ENCODE peak calls at places on chromosomes 16 and 17, in nine cellular contexts. K, U, J, V, F, Q, M, G and R are unnamed samples. For H3K4me1, the result is how much of the 10 kb centered on the place peaks cover.

GRCh38 chr17:27247071-27247957 is 46.6 kb upstream of the WSB1 start:
- DNase-seq in V (peak), Q (peak), M (peak), K (peak), F (no peak), U (no peak), G (peak), J (peak), R (no peak)

GRCh38 chr17:44693609-44694008 is 4.0 kb upstream of the CCDC43 start:
- DNase-seq in M (no peak), V (no peak), F (no peak), K (no peak), Q (no peak), U (no peak), G (no peak), J (no peak), R (no peak)

GRCh38 chr16:31452631-31453106 is 6.6 kb upstream of the ARMC5 start:
- DNase-seq in F (no peak), U (no peak), V (no peak), J (peak), M (no peak), Q (peak), G (peak), K (no peak), R (no peak)

GRCh38 chr17:64420143-64420670 is 28.7 kb upstream of the MILR1 start:
- DNase-seq in U (no peak), M (no peak), J (peak), Q (peak), F (peak), G (peak), K (peak), V (no peak), R (peak)

GRCh38 chr16:71626858-71627213 is 852 bp downstream of the MARVELD3 start:
- DNase-seq in U (no peak), G (no peak), K (peak), Q (no peak), J (no peak), V (no peak), F (no peak), M (peak), R (no peak)

GRCh38 chr17:67490471-67490870 is 113.4 kb downstream of the PITPNC1 start:
- DNase-seq in M (no peak), K (no peak), F (no peak), V (peak), J (no peak), Q (no peak), G (no peak), U (no peak), R (no peak)

GRCh38 chr17:79838541-79839274 is 532 bp downstream of the CBX4 start:
- DNase-seq in U (no peak), M (peak), G (peak), F (peak), V (peak), J (peak), Q (peak), K (peak), R (no peak)

GRCh38 chr17:14372905-14373559 is 72.2 kb downstream of the HS3ST3B1 start:
- DNase-seq in J (no peak), K (no peak), M (no peak), U (no peak), V (no peak), Q (no peak), G (no peak), F (no peak), R (no peak)

GRCh38 chr17:60134396-60135159 is 15.2 kb upstream of the CA4 start:
- DNase-seq in K (no peak), F (peak), J (peak), G (peak), U (no peak), Q (peak), V (peak), M (peak), R (no peak)

GRCh38 chr17:58504826-58505351 is 9.5 kb downstream of the MTMR4 start:
- DNase-seq in G (no peak), Q (no peak), M (no peak), J (no peak), K (no peak), F (no peak), U (no peak), V (no peak), R (no peak)

GRCh38 chr17:17900615-17901520 is 64.1 kb upstream of the SREBF1 start:
- DNase-seq in V (peak), M (peak), Q (peak), F (no peak), U (no peak), K (peak), J (peak), G (peak), R (no peak)

GRCh38 chr16:15055141-15056053 is 477 bp downstream of the NTAN1 start:
- DNase-seq in Q (no peak), J (no peak), V (peak), K (peak), U (no peak), M (peak), G (peak), F (peak), R (no peak)

GRCh38 chr16:80619824-80620223 is 79.0 kb downstream of the DYNLRB2 start:
- DNase-seq in M (no peak), Q (no peak), G (no peak), V (no peak), F (no peak), J (no peak), U (no peak), K (no peak), R (no peak)

GRCh38 chr16:74606521-74607309 is at the start of gene GLG1:
- DNase-seq in V (peak), K (peak), G (peak), U (peak), Q (peak), M (peak), J (peak), F (peak), R (peak)

GRCh38 chr17:57324060-57324459 is 67.7 kb downstream of the MSI2 start:
- DNase-seq in U (no peak), Q (no peak), F (no peak), M (no peak), V (no peak), J (no peak), K (no peak), G (no peak), R (no peak)

GRCh38 chr16:56965939-56966515 is 4.3 kb downstream of the CETP start:
- DNase-seq in M (no peak), V (no peak), J (no peak), Q (peak), F (no peak), G (no peak), U (no peak), K (no peak), R (no peak)

GRCh38 chr17:42519546-42520444 is 16.2 kb upstream of the NAGLU start:
- DNase-seq in K (peak), U (no peak), F (no peak), J (peak), Q (peak), G (peak), V (peak), M (peak), R (no peak)

DNA sequence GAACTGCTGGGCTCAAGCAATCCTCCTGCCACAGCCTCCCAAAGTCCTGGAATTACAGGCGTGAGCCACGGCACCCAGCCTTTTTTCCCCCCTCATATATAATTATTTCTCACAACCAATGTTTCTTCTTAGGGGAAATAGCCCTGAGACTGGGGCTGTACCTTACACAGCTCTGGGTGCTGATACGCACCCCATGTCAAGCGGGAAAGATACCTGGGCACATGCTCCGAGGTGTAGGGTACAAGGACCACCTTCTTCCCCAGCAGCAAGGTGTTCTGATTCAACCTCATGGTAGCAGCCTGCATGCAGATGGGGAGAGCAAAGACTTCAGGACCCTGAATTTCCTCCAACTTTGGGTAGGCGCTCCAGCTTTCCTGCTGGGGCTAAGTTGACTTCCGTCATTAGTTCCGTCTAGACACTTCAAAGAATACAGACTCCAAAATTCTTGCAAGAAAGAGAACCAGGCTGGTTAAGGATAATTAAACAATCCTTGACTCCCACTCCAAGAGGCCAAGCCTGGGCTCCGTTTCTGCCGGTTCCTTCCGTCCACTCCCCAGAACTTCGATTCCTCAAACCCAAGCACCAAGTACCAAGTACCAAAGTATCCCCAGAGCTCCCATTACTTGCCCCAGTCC is 619 bp downstream of the NAT9 start:
- DNase-seq in U (no peak), G (no peak), F (no peak), M (no peak), J (no peak), K (no peak), Q (no peak), V (no peak), R (no peak)
- H3K4me1 ChIP-seq in U (under half), G (under half), F (half or more), M (under half), J (under half), K (under half), Q (under half), V (under half), R (under half)

GRCh38 chr16:78689536-78689935 is 590.1 kb downstream of the WWOX start:
- DNase-seq in K (no peak), F (no peak), V (no peak), J (no peak), Q (peak), U (no peak), M (no peak), G (no peak), R (no peak)
- H3K4me1 ChIP-seq in K (under half), F (under half), V (under half), J (under half), Q (under half), U (under half), M (under half), G (under half), R (under half)

GRCh38 chr17:20172378-20172775 is 163.2 kb downstream of the SPECC1 start:
- DNase-seq in F (no peak), G (no peak), J (no peak), K (no peak), U (no peak), M (no peak), V (no peak), Q (no peak), R (no peak)
- H3K4me1 ChIP-seq in F (under half), G (under half), J (under half), K (under half), U (under half), M (under half), V (under half), Q (under half), R (under half)

DNA sequence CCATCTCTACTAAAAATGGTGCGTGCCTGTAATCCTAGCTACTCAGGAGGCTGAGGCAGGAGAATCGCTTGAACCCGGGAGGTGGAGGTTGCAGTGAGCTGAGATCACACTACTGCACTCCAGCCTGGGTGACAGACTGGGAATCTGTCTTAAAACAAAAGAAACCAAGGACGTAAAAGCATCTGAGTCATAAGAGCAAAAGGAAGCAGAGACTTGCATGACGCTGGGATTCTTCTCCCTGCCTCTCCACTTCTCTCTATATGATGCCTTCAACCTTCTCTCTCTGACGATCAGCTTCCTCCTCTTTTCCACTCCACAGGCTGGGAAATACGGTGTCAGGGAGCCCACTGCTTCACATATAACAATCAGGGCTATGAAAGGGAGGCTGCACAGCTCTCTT is 43.2 kb upstream of the CCL1 start:
- DNase-seq in Q (no peak), J (no peak), G (no peak), M (no peak), F (no peak), K (no peak), V (no peak), U (no peak), R (no peak)
- H3K4me1 ChIP-seq in Q (under half), J (under half), G (under half), M (under half), F (under half), K (under half), V (under half), U (under half), R (under half)

GRCh38 chr16:90019543-90020259 is 445 bp upstream of the DBNDD1 start:
- DNase-seq in U (no peak), Q (no peak), F (peak), J (peak), V (no peak), G (peak), M (peak), K (peak), R (peak)

GRCh38 chr16:90020838-90021382 is 1.7 kb upstream of the DBNDD1 start:
- DNase-seq in G (no peak), U (no peak), K (no peak), F (no peak), M (no peak), Q (no peak), J (peak), V (no peak), R (no peak)

GRCh38 chr16:90020260-90020837 is 1.1 kb upstream of the DBNDD1 start:
- DNase-seq in Q (no peak), J (peak), G (no peak), U (no peak), M (no peak), V (no peak), K (no peak), F (no peak), R (no peak)

GRCh38 chr16:90023078-90023447 is 3.8 kb upstream of the DBNDD1 start:
- DNase-seq in Q (no peak), V (no peak), J (no peak), F (no peak), G (peak), K (no peak), M (no peak), U (no peak), R (no peak)

GRCh38 chr16:90022209-90023077 is 3.2 kb upstream of the DBNDD1 start:
- DNase-seq in F (peak), K (peak), V (peak), G (peak), Q (peak), J (peak), M (peak), U (no peak), R (peak)
- H3K4me1 ChIP-seq in F (under half), K (under half), V (under half), G (under half), Q (under half), J (under half), M (under half), U (under half), R (under half)

DNA sequence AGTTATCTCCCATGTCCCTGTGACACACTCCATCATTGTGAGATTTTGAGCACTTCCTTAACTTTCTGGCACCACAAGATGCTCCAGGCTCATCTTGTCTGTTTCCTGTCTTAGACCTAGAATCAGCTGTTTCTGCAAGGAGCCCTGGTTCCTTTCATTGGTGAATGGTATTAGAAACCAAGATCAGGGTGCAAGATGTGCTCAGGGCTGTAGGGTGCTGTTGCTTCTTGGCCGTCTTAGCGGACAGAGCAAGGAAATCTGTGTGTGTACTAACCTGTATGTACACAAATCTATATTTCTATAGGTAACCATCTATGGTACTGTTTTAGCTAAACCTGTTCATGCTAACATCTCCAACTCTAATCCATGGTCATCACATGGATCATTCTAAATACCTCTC is 8.1 kb upstream of the PRM1 start:
- DNase-seq in Q (no peak), G (no peak), V (no peak), F (no peak), M (no peak), U (no peak), K (no peak), J (no peak), R (no peak)
- H3K4me1 ChIP-seq in Q (under half), G (under half), V (under half), F (under half), M (under half), U (under half), K (under half), J (under half), R (under half)

DNA sequence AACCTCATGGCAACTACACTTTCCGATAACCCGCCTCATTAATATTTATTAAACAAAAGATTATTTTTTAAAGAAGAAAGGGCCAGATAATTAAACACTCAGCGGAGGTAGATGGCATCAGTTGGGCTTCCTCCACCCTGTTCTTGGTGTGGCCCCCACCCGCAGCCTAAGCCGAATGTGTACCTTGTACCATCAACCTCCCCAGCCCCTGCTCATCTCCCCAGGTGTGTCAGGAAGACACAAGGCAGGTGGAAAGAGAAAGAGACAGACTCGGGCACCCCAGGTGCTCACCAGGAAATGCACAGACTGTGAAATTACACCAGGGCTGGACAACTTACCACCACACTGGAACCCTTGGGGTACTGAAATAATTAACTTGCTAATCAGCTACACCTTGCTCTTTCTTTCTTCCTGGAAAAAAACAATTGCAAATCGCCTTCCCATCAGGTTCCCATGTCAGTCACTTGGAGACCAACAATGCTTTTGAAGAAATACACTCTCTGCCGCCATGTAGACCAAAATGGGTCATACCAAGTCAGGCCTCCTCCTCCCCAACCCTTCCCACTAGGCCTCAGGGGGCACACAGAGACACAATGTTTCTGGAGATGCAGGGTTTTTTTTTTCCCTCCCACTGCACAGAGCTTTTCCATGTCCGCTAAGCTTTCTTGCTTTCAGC is 8.7 kb upstream of the LHX1 start:
- DNase-seq in F (no peak), U (no peak), J (no peak), Q (no peak), G (no peak), M (no peak), V (no peak), K (no peak), R (no peak)
- H3K4me1 ChIP-seq in F (under half), U (under half), J (under half), Q (half or more), G (under half), M (under half), V (under half), K (under half), R (under half)

GRCh38 chr16:878071-878784 is 77.7 kb upstream of the GNG13 start:
- DNase-seq in Q (no peak), M (no peak), V (no peak), K (peak), G (no peak), F (no peak), J (peak), U (no peak), R (no peak)

GRCh38 chr16:879986-880385 is 79.5 kb upstream of the GNG13 start:
- DNase-seq in M (peak), V (no peak), U (no peak), K (no peak), J (no peak), F (no peak), Q (no peak), G (no peak), R (no peak)

GRCh38 chr16:877242-878065 is 76.9 kb upstream of the GNG13 start:
- DNase-seq in F (no peak), G (no peak), V (no peak), M (no peak), Q (no peak), J (no peak), U (no peak), K (no peak), R (no peak)

GRCh38 chr16:879461-879861 is 78.9 kb upstream of the GNG13 start:
- DNase-seq in M (peak), Q (no peak), F (no peak), J (no peak), U (no peak), V (no peak), K (no peak), G (no peak), R (no peak)

GRCh38 chr16:878886-879285 is 78.4 kb upstream of the GNG13 start:
- DNase-seq in V (no peak), Q (no peak), G (no peak), K (no peak), F (no peak), J (no peak), U (no peak), M (no peak), R (no peak)
- H3K4me1 ChIP-seq in V (under half), Q (under half), G (under half), K (under half), F (under half), J (under half), U (under half), M (under half), R (under half)

GRCh38 chr17:81833160-81833920 is at the start of gene MCRIP1:
- DNase-seq in J (peak), K (peak), F (peak), V (peak), M (peak), G (peak), U (peak), Q (peak), R (peak)

GRCh38 chr17:81831957-81832607 is 1.0 kb downstream of the MCRIP1 start:
- DNase-seq in G (peak), F (peak), M (peak), J (peak), K (no peak), V (no peak), Q (no peak), U (no peak), R (peak)

GRCh38 chr17:81833921-81834830 is 674 bp downstream of the PPP1R27 start:
- DNase-seq in V (no peak), U (no peak), K (no peak), F (no peak), Q (no peak), J (no peak), G (no peak), M (peak), R (no peak)

GRCh38 chr17:81831563-81831956 is 1.5 kb downstream of the MCRIP1 start:
- DNase-seq in G (no peak), F (no peak), M (peak), Q (no peak), J (no peak), U (no peak), V (no peak), K (no peak), R (no peak)

GRCh38 chr17:81832608-81833159 is 407 bp downstream of the MCRIP1 start:
- DNase-seq in Q (peak), M (peak), K (no peak), U (no peak), G (peak), V (no peak), J (peak), F (peak), R (no peak)
- H3K4me1 ChIP-seq in Q (under half), M (under half), K (under half), U (under half), G (under half), V (under half), J (under half), F (under half), R (under half)